ENCODE peak calls at places on chromosomes 16 and 17, in nine cellular contexts. W is spleen; S is CD8-positive, alpha-beta T cell; Q is adrenal gland; G is heart left ventricle; V is RWPE2; Z is H9; O is colonic mucosa; I is aorta. F is an unnamed sample. For H3K4me1, the result is how much of the 10 kb centered on the place peaks cover.

GRCh38 chr17:57619061-57619937 is 125.8 kb downstream of the CCDC182 start:
- DNase-seq in W (peak), S (no peak), Q (peak), G (no peak), V (peak), Z (no peak), O (no peak), I (peak), F (no peak)

GRCh38 chr17:55416000-55416399 is 5.6 kb downstream of the MMD start:
- DNase-seq in W (no peak), S (no peak), Q (no peak), G (no peak), V (no peak), Z (no peak), O (no peak), I (no peak), F (no peak)

GRCh38 chr17:77531641-77532040 is 390.9 kb downstream of the SEC14L1 start:
- DNase-seq in W (no peak), S (no peak), Q (no peak), G (no peak), V (no peak), Z (no peak), O (no peak), I (peak), F (no peak)

GRCh38 chr17:15263206-15263579 is 1.9 kb downstream of the PMP22 start:
- DNase-seq in W (peak), S (no peak), Q (peak), G (peak), V (no peak), Z (no peak), O (peak), I (peak), F (no peak)

GRCh38 chr17:60149691-60150582 is at the start of gene CA4:
- DNase-seq in W (peak), S (no peak), Q (no peak), G (no peak), V (no peak), Z (peak), O (no peak), I (no peak), F (no peak)

GRCh38 chr17:75631353-75631752 is 1.9 kb upstream of the SMIM5 start:
- DNase-seq in W (no peak), S (no peak), Q (no peak), G (no peak), V (no peak), Z (no peak), O (no peak), I (peak), F (no peak)

GRCh38 chr16:81901483-81901882 is 109.8 kb downstream of the SDR42E1 start:
- DNase-seq in W (no peak), S (no peak), Q (no peak), G (no peak), V (no peak), Z (no peak), O (no peak), I (no peak), F (no peak)

GRCh38 chr17:41736983-41737679 is 2.7 kb upstream of the HAP1 start:
- DNase-seq in W (no peak), S (no peak), Q (no peak), G (no peak), V (no peak), Z (no peak), O (no peak), I (no peak), F (no peak)

GRCh38 chr16:54199486-54200160 is 87.0 kb downstream of the IRX3 start:
- DNase-seq in W (no peak), S (no peak), Q (no peak), G (no peak), V (no peak), Z (no peak), O (no peak), I (no peak), F (no peak)

GRCh38 chr16:8655184-8655717 is 19.2 kb upstream of the ABAT start:
- DNase-seq in W (peak), S (no peak), Q (no peak), G (no peak), V (no peak), Z (peak), O (peak), I (no peak), F (peak)

GRCh38 chr16:26111900-26112299 is 420.1 kb downstream of the HS3ST4 start:
- DNase-seq in W (no peak), S (no peak), Q (no peak), G (no peak), V (no peak), Z (no peak), O (no peak), I (no peak), F (no peak)

GRCh38 chr17:69501591-69502468 is 87.3 kb downstream of the MAP2K6 start:
- DNase-seq in W (no peak), S (no peak), Q (no peak), G (peak), V (no peak), Z (peak), O (peak), I (no peak), F (peak)

GRCh38 chr16:64499211-64499610 is 622.7 kb downstream of the CDH11 start:
- DNase-seq in W (no peak), S (no peak), Q (no peak), G (no peak), V (no peak), Z (no peak), O (no peak), I (no peak), F (no peak)

GRCh38 chr16:23124315-23124714 is 24.9 kb downstream of the USP31 start:
- DNase-seq in W (no peak), S (no peak), Q (peak), G (peak), V (no peak), Z (no peak), O (no peak), I (no peak), F (no peak)

GRCh38 chr16:85425061-85425662 is 188.0 kb upstream of the GSE1 start:
- DNase-seq in W (peak), S (no peak), Q (no peak), G (peak), V (peak), Z (no peak), O (peak), I (peak), F (no peak)

GRCh38 chr16:16075463-16076399 is 126.3 kb downstream of the ABCC1 start:
- DNase-seq in W (peak), S (no peak), Q (peak), G (peak), V (no peak), Z (no peak), O (peak), I (no peak), F (no peak)

GRCh38 chr17:5019475-5019956 is 15.7 kb downstream of the SLC52A1 start:
- DNase-seq in W (no peak), S (no peak), Q (no peak), G (no peak), V (no peak), Z (no peak), O (no peak), I (no peak), F (no peak)

GRCh38 chr16:85253127-85253941 is 141.1 kb upstream of the CIBAR2 start:
- DNase-seq in W (peak), S (peak), Q (peak), G (peak), V (no peak), Z (peak), O (peak), I (peak), F (peak)

GRCh38 chr16:12516621-12517309 is 286.9 kb downstream of the CPPED1 start:
- DNase-seq in W (no peak), S (no peak), Q (no peak), G (no peak), V (no peak), Z (no peak), O (peak), I (peak), F (peak)

GRCh38 chr17:42598905-42599304 is 10.3 kb downstream of the RETREG3 start:
- DNase-seq in W (no peak), S (no peak), Q (no peak), G (peak), V (no peak), Z (no peak), O (no peak), I (no peak), F (no peak)

GRCh38 chr17:19341641-19342610 is 20.6 kb downstream of the B9D1 start:
- DNase-seq in W (peak), S (no peak), Q (peak), G (no peak), V (no peak), Z (peak), O (no peak), I (peak), F (no peak)

GRCh38 chr17:42456223-42457106 is 2.2 kb upstream of the ATP6V0A1 start:
- DNase-seq in W (no peak), S (no peak), Q (no peak), G (no peak), V (no peak), Z (no peak), O (no peak), I (no peak), F (peak)

GRCh38 chr16:3468501-3468900 is 25.0 kb downstream of the NAA60 start:
- DNase-seq in W (no peak), S (no peak), Q (no peak), G (peak), V (no peak), Z (peak), O (no peak), I (peak), F (no peak)

GRCh38 chr16:89407282-89407924 is 83.0 kb downstream of the ANKRD11 start:
- DNase-seq in W (peak), S (no peak), Q (no peak), G (no peak), V (no peak), Z (no peak), O (no peak), I (peak), F (no peak)

GRCh38 chr16:15502041-15502725 is 67.8 kb downstream of the BMERB1 start:
- DNase-seq in W (no peak), S (no peak), Q (no peak), G (no peak), V (no peak), Z (no peak), O (no peak), I (no peak), F (no peak)

GRCh38 chr16:2337431-2338296 is 2.9 kb downstream of the ABCA3 start:
- DNase-seq in W (no peak), S (no peak), Q (no peak), G (no peak), V (no peak), Z (no peak), O (no peak), I (no peak), F (no peak)

GRCh38 chr17:69434164-69434579 is 19.7 kb downstream of the MAP2K6 start:
- DNase-seq in W (no peak), S (no peak), Q (no peak), G (no peak), V (no peak), Z (no peak), O (no peak), I (no peak), F (peak)

GRCh38 chr16:68396481-68396880 is 51.8 kb downstream of the SMPD3 start:
- DNase-seq in W (peak), S (no peak), Q (peak), G (no peak), V (no peak), Z (no peak), O (peak), I (peak), F (peak)

GRCh38 chr16:75251280-75252048 is at the start of gene BCAR1:
- DNase-seq in W (peak), S (no peak), Q (peak), G (peak), V (peak), Z (peak), O (peak), I (peak), F (peak)

GRCh38 chr17:48646183-48647102 is 20.3 kb upstream of the HOXB9 start:
- DNase-seq in W (no peak), S (no peak), Q (no peak), G (no peak), V (no peak), Z (peak), O (peak), I (no peak), F (no peak)

GRCh38 chr17:29588017-29588557 is 1.4 kb downstream of the GIT1 start:
- DNase-seq in W (no peak), S (no peak), Q (no peak), G (no peak), V (no peak), Z (no peak), O (no peak), I (no peak), F (no peak)

GRCh38 chr16:72913551-72913950 is 134.4 kb downstream of the ZFHX3 start:
- DNase-seq in W (no peak), S (no peak), Q (no peak), G (no peak), V (no peak), Z (no peak), O (no peak), I (no peak), F (peak)

GRCh38 chr17:31752570-31752969 is 106.5 kb downstream of the COPRS start:
- DNase-seq in W (no peak), S (no peak), Q (no peak), G (no peak), V (no peak), Z (no peak), O (no peak), I (no peak), F (no peak)
- H3K4me1 ChIP-seq in W (under half), S (under half), Q (under half), G (under half), V (under half), Z (under half), O (under half), I (under half), F (under half)

DNA sequence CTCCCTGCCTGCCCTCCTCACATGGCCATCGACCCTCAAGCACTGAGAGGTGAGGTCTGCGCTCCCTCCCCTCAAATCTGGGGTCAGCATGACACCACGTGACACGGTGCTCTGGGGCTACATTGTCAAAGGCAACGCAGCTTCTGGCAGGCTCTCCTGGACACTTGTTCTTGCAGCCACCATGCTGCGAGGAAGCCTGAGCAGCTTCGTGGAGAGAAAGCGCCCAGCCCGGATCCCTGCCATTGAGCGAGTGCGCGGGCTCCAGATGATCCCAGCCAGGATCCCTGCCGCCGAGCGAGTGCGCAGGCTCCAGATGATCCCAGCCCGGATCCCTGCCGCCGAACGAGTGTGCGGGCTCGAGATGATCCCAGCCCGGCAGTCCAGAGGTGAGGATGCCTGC is 70.9 kb upstream of the METRNL start:
- DNase-seq in W (no peak), S (no peak), Q (no peak), G (no peak), V (no peak), Z (no peak), O (peak), I (no peak), F (no peak)
- H3K27ac ChIP-seq in W (no peak), S (no peak), Q (no peak), G (no peak), V (no peak), Z (no peak), O (no peak), I (no peak), F (no peak)

GRCh38 chr17:16482253-16482652 is 9.7 kb downstream of the LRRC75A start:
- DNase-seq in W (no peak), S (no peak), Q (no peak), G (no peak), V (no peak), Z (no peak), O (no peak), I (no peak), F (no peak)
- H3K4me1 ChIP-seq in W (under half), S (under half), Q (half or more), G (under half), V (under half), Z (under half), O (under half), I (under half), F (under half)

GRCh38 chr17:13776027-13776551 is 174.4 kb upstream of the HS3ST3A1 start:
- DNase-seq in W (no peak), S (no peak), Q (no peak), G (peak), V (no peak), Z (no peak), O (no peak), I (no peak), F (peak)
- H3K27ac ChIP-seq in W (no peak), S (no peak), Q (no peak), G (peak), V (peak), Z (no peak), O (no peak), I (no peak), F (no peak)

GRCh38 chr17:78896834-78897638 is 6.0 kb downstream of the CEP295NL start:
- DNase-seq in W (no peak), S (no peak), Q (no peak), G (no peak), V (no peak), Z (no peak), O (no peak), I (no peak), F (no peak)
- H3K4me1 ChIP-seq in W (under half), S (under half), Q (under half), G (half or more), V (under half), Z (under half), O (under half), I (under half), F (under half)

DNA sequence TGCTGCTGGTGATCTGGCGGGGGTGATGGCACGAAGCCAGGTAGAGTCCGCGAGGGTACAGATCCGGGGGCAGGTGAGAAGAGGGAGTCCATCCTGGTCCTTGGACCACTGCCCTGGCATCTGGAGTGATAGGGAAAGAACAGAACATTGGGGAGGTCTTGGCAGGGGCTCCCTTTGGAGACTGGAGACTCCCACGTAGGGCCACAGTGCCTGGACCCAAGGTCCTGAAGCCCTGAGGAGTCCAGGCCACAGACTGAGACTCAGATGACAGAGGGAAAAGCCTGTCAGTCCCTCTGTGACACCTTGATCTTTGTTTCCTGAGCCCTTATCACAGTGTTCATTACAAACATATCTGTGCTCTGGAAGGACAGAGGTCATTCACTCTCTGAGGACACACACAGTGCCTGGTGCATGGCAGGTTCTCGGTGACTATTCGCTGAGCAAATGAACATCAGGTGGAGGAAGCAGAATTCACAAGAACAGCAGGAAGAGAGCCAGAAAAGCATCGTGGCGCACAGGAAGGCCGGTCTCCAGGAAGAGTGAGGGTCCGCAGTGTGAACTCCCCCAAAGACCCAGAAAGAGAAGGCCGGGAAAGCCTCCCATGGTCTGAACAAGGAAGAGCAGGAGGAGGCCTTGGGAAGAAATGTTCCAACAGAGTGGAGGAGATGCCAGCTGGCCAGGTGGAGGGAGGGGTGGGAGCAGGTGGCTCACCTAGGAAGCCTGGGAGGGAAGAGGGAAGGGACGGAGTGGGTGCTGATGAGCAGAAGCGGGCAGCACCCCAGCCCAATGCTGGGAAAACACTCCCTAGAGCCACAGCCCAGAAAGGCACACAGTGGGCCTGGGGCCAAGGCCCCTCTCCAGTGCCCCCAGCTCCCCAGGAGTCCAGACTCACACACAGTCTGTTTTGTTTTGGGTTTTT is 20.5 kb downstream of the PEMT start:
- DNase-seq in W (no peak), S (no peak), Q (peak), G (peak), V (no peak), Z (no peak), O (no peak), I (no peak), F (peak)
- H3K27ac ChIP-seq in W (peak), S (no peak), Q (no peak), G (peak), V (no peak), Z (no peak), O (no peak), I (no peak), F (peak)

GRCh38 chr16:87463722-87464690 is 28.8 kb downstream of the ZCCHC14 start:
- DNase-seq in W (no peak), S (no peak), Q (peak), G (peak), V (no peak), Z (no peak), O (no peak), I (no peak), F (no peak)
- H3K4me1 ChIP-seq in W (under half), S (under half), Q (under half), G (half or more), V (under half), Z (under half), O (under half), I (under half), F (under half)

F was measured in small intestine.